ENCODE peak calls at places on chromosome 9, in eight cellular contexts. R, B, D, V, X, P, A and Y are unnamed samples.

GRCh38 chr9:130770679-130771442 is 64.2 kb upstream of the ABL1 start:
- DNase-seq in R (peak; percentile 43), B (no peak), D (peak; percentile 59), V (no peak), X (no peak), P (peak; percentile 53), A (no peak), Y (no peak)

GRCh38 chr9:133505901-133506652 is 18.7 kb downstream of the MYMK start:
- DNase-seq in R (no peak), B (peak; percentile 84), D (peak; percentile 41), V (no peak), X (peak; percentile 69), P (no peak), A (peak; percentile 77), Y (peak; percentile 86)

GRCh38 chr9:98092633-98092971 is 26.4 kb downstream of the TRIM14 start:
- DNase-seq in R (no peak), B (no peak), D (no peak), V (no peak), X (no peak), P (no peak), A (no peak), Y (no peak)

GRCh38 chr9:109600142-109600541 is 102.0 kb upstream of the PTPN3 start:
- DNase-seq in R (no peak), B (no peak), D (peak; percentile 99), V (no peak), X (no peak), P (no peak), A (peak; percentile 22), Y (no peak)

GRCh38 chr9:124863371-124863831 is 1.5 kb downstream of the ARPC5L start:
- DNase-seq in R (no peak), B (no peak), D (no peak), V (no peak), X (no peak), P (no peak), A (no peak), Y (no peak)

GRCh38 chr9:130854835-130855234 is 19.8 kb downstream of the ABL1 start:
- DNase-seq in R (no peak), B (no peak), D (no peak), V (no peak), X (no peak), P (no peak), A (no peak), Y (no peak)

GRCh38 chr9:137354153-137354844 is 52.2 kb upstream of the NRARP start:
- DNase-seq in R (no peak), B (no peak), D (no peak), V (no peak), X (no peak), P (no peak), A (no peak), Y (no peak)

GRCh38 chr9:129745186-129745585 is 7.7 kb downstream of the PTGES start:
- DNase-seq in R (no peak), B (no peak), D (no peak), V (no peak), X (no peak), P (no peak), A (no peak), Y (no peak)

GRCh38 chr9:76701441-76702031 is 62.7 kb upstream of the PCA3 start:
- DNase-seq in R (no peak), B (no peak), D (peak; percentile 92), V (no peak), X (no peak), P (peak; percentile 78), A (no peak), Y (no peak)

GRCh38 chr9:136021891-136022681 is 60.9 kb upstream of the UBAC1 start:
- DNase-seq in R (no peak), B (peak; percentile 17), D (no peak), V (no peak), X (peak; percentile 13), P (no peak), A (no peak), Y (peak; percentile 11)

GRCh38 chr9:69134412-69134811 is 39.7 kb upstream of the TJP2 start:
- DNase-seq in R (no peak), B (no peak), D (no peak), V (no peak), X (no peak), P (no peak), A (no peak), Y (no peak)
- H3K27ac ChIP-seq in R (no peak overlapping the region), B (no peak overlapping the region), D (no peak overlapping the region), V (no peak overlapping the region), X (no peak overlapping the region), P (no peak overlapping the region), A (peak overlapping the region; percentile 5), Y (no peak overlapping the region)

GRCh38 chr9:112863781-112864180 is 26.9 kb downstream of the SLC46A2 start:
- DNase-seq in R (no peak), B (no peak), D (no peak), V (no peak), X (no peak), P (no peak), A (no peak), Y (no peak)
- H3K4me3 ChIP-seq in R (no peak overlapping the region), B (no peak overlapping the region), D (no peak overlapping the region), V (no peak overlapping the region), X (no peak overlapping the region), P (no peak overlapping the region), A (no peak overlapping the region), Y (no peak overlapping the region)

GRCh38 chr9:36798350-36799065 is 225.8 kb downstream of the MELK start:
- DNase-seq in R (no peak), B (no peak), D (no peak), V (no peak), X (no peak), P (peak; percentile 56), A (no peak), Y (no peak)
- TF ChIP-seq CTCF in R (no peak), B (no peak), D (no peak), V (no peak), X (no peak), P (peak; percentile 51), A (no peak), Y (no peak)

GRCh38 chr9:19441730-19442129 is 32.9 kb downstream of the ACER2 start:
- DNase-seq in R (no peak), B (no peak), D (no peak), V (no peak), X (no peak), P (no peak), A (no peak), Y (no peak)

GRCh38 chr9:19440376-19440775 is 31.6 kb downstream of the ACER2 start:
- DNase-seq in R (no peak), B (no peak), D (no peak), V (no peak), X (no peak), P (no peak), A (no peak), Y (no peak)

GRCh38 chr9:19440823-19441580 is 32.2 kb downstream of the ACER2 start:
- DNase-seq in R (no peak), B (no peak), D (no peak), V (no peak), X (no peak), P (no peak), A (no peak), Y (no peak)

GRCh38 chr9:19445452-19445851 is 36.6 kb downstream of the ACER2 start:
- DNase-seq in R (no peak), B (no peak), D (peak; percentile 23), V (no peak), X (no peak), P (no peak), A (no peak), Y (no peak)

DNA sequence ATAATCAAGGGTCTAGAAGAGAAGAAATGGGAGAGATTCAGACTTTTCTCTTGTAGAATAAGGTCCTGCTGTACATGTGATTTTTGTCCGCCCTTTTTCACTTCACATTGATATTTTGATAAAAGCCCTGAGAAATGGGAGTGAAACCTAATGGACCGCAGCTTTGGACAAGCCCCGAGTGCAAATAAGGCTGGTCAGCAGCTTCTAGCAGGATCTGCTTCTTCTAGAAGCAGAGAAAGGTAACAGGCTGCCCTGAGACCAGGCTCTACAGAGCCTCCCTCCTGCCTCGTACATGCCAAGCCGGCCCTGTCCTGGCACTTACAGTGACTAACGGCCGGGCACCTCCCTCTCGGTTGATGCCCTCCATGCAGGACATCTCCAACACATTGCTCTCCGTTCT is 33.4 kb downstream of the ACER2 start:
- DNase-seq in R (no peak), B (no peak), D (no peak), V (no peak), X (no peak), P (no peak), A (no peak), Y (no peak)
- H3K27ac ChIP-seq in R (no peak overlapping the region), B (peak overlapping the region; percentile 44), D (no peak overlapping the region), V (no peak overlapping the region), X (peak overlapping the region; percentile 30), P (no peak overlapping the region), A (peak overlapping the region; percentile 16), Y (no peak overlapping the region)

GRCh38 chr9:37909326-37909725 is 5.4 kb upstream of the SLC25A51 start:
- DNase-seq in R (no peak), B (no peak), D (no peak), V (no peak), X (no peak), P (no peak), A (no peak), Y (no peak)

GRCh38 chr9:37908283-37908682 is 4.4 kb upstream of the SLC25A51 start:
- DNase-seq in R (no peak), B (no peak), D (no peak), V (peak; percentile 1), X (no peak), P (no peak), A (no peak), Y (no peak)

GRCh38 chr9:37910271-37910670 is 6.3 kb upstream of the SLC25A51 start:
- DNase-seq in R (no peak), B (no peak), D (no peak), V (no peak), X (no peak), P (no peak), A (no peak), Y (no peak)

GRCh38 chr9:37906312-37907239 is 2.6 kb upstream of the SLC25A51 start:
- DNase-seq in R (no peak), B (no peak), D (no peak), V (no peak), X (no peak), P (no peak), A (no peak), Y (no peak)

GRCh38 chr9:37908698-37909186 is 4.8 kb upstream of the SLC25A51 start:
- DNase-seq in R (no peak), B (no peak), D (peak; percentile 30), V (peak; percentile 14), X (no peak), P (no peak), A (no peak), Y (no peak)
- H3K4me3 ChIP-seq in R (no peak overlapping the region), B (no peak overlapping the region), D (no peak overlapping the region), V (no peak overlapping the region), X (no peak overlapping the region), P (no peak overlapping the region), A (no peak overlapping the region), Y (no peak overlapping the region)

DNA sequence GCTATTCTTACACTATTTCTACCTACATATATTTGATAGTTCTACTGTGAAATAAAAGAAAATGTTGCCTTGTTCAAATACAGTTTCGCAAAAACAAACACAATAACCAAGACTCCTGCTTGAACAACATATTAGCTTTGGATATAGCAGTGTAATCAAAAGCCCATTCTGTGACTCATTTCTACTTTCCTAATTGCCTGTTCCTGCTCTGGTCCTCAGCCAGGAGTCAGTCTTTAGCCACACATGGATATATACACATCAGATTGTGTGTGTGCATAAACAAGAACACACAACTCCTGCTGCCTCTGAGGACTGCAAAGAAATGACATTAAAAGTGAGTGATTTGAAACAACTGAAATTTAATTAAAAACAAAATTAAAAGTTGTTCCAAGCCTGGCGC is 334.8 kb downstream of the TRIM32 start:
- DNase-seq in R (no peak), B (no peak), D (no peak), V (no peak), X (no peak), P (no peak), A (no peak), Y (no peak)
- TF ChIP-seq CTCF in R (no peak), B (no peak), D (no peak), V (no peak), X (no peak), P (peak; percentile 28), A (no peak), Y (no peak)